ENCODE peak calls at places on chromosomes 6 and 20, in ten cellular contexts. D, J, C, W, T, B, G, Z, R and V are unnamed samples. For H3K36me3, the result is how much of the 10 kb centered on the place peaks cover.

GRCh38 chr20:33653218-33653899 is 8.8 kb upstream of the C20orf144 start:
- DNase-seq in C (no peak), G (no peak), R (peak), J (no peak), W (peak), Z (peak), D (peak), B (peak), T (peak), V (peak)

GRCh38 chr6:158073776-158074175 is 92.1 kb downstream of the SYNJ2 start:
- DNase-seq in T (peak), B (no peak), W (no peak), R (no peak), G (no peak), J (no peak), C (no peak), D (no peak), Z (peak), V (no peak)

GRCh38 chr20:37734228-37734980 is 40.6 kb downstream of the CTNNBL1 start:
- DNase-seq in J (no peak), T (no peak), W (no peak), Z (peak), D (no peak), B (no peak), C (peak), R (peak), G (no peak), V (no peak)

GRCh38 chr6:46772754-46773153 is 20.4 kb upstream of the MEP1A start:
- DNase-seq in J (no peak), B (no peak), Z (no peak), D (no peak), W (no peak), G (no peak), C (no peak), R (no peak), T (no peak), V (no peak)

GRCh38 chr6:94300424-94301144 is 881.2 kb upstream of the EPHA7 start:
- DNase-seq in R (no peak), B (no peak), T (no peak), G (no peak), D (no peak), W (no peak), Z (no peak), C (no peak), J (no peak), V (no peak)

GRCh38 chr6:135419162-135419561 is 78.4 kb downstream of the AHI1 start:
- DNase-seq in Z (peak), C (peak), T (no peak), J (no peak), G (peak), B (peak), W (no peak), D (no peak), R (peak), V (no peak)

GRCh38 chr20:18496042-18496441 is 983 bp downstream of the RBBP9 start:
- DNase-seq in D (peak), J (no peak), C (peak), G (no peak), Z (no peak), W (peak), B (peak), T (no peak), R (peak), V (peak)

GRCh38 chr20:50992733-50993457 is 30.0 kb downstream of the KCNG1 start:
- DNase-seq in C (peak), G (peak), R (peak), D (peak), B (peak), T (peak), Z (peak), W (peak), J (peak), V (peak)

GRCh38 chr20:21235713-21236445 is 67.3 kb upstream of the XRN2 start:
- DNase-seq in T (peak), B (peak), R (peak), D (peak), Z (peak), C (peak), W (peak), J (no peak), G (peak), V (peak)

GRCh38 chr6:119347466-119348307 is 1.9 kb downstream of the MAN1A1 start:
- DNase-seq in C (no peak), Z (no peak), T (peak), J (no peak), D (peak), G (no peak), R (peak), B (no peak), W (no peak), V (peak)
- TF ChIP-seq EZH2 in C (no peak), Z (no peak), T (no peak), J (no peak), D (no peak), G (no peak), R (no peak), B (no peak), W (peak), V (no peak)

GRCh38 chr6:109373762-109374161 is 8.5 kb downstream of the CD164 start:
- DNase-seq in Z (no peak), G (no peak), T (no peak), J (no peak), C (no peak), W (no peak), D (no peak), R (peak), B (no peak), V (no peak)

GRCh38 chr6:109373333-109373732 is 8.9 kb downstream of the CD164 start:
- DNase-seq in C (no peak), G (no peak), T (no peak), W (no peak), R (no peak), B (no peak), Z (no peak), J (no peak), D (no peak), V (no peak)

GRCh38 chr6:109370792-109371191 is 11.5 kb downstream of the CD164 start:
- DNase-seq in W (no peak), D (no peak), R (no peak), C (no peak), B (no peak), T (no peak), G (no peak), Z (no peak), J (no peak), V (no peak)

GRCh38 chr6:109372070-109372585 is 10.1 kb downstream of the CD164 start:
- DNase-seq in C (peak), G (no peak), D (no peak), J (no peak), B (no peak), Z (no peak), T (no peak), W (no peak), R (no peak), V (no peak)

DNA sequence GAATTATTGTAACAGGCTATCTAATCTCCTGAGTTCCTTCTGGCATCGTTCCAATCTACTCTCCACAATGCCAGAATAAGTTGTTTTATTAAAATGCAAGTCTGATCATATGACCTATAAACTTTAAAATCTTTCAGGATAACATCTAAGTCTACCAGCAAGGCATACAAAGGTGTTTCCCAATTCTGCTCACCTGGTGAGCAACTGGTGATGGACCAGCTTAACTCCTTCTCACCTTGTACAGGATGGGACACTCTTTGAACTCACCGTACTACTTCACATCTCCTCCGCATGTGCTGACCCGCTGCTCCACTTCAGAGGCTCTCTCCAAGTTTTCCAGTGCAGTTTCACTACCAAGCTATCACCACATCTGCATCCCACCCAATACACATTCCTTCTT is 7.8 kb downstream of the CD164 start:
- DNase-seq in W (no peak), R (no peak), Z (no peak), D (no peak), T (no peak), J (no peak), G (no peak), B (no peak), C (no peak), V (no peak)
- H3K36me3 ChIP-seq in W (half or more), R (half or more), Z (under half), D (under half), T (half or more), J (under half), G (half or more), B (under half), C (half or more), V (under half)

GRCh38 chr20:25035924-25036323 is 22.0 kb downstream of the ACSS1 start:
- DNase-seq in T (no peak), G (no peak), C (no peak), Z (no peak), D (no peak), W (no peak), R (no peak), B (no peak), J (no peak), V (no peak)
- H3K4me3 ChIP-seq in T (no peak), G (no peak), C (no peak), Z (no peak), D (no peak), W (no peak), R (no peak), B (no peak), J (no peak), V (no peak)

DNA sequence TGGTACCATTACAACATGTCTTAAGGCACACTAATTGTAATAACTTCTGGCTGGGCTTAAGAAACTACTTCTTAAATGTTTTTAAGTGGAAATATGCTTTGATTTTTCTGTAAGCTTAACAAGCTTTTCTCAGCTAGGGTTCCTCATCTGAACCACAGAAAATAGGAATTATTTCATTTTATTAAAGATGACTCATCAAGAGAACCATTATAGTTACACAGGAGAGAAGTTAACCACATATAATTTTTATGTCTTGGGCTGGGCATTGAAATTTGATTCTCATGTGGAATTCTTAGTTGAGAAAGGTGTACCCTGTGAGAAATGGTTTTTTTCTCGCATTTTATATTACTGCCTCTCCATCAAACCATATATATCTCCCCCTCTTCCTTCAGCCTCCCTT is 75.1 kb downstream of the QKI start:
- DNase-seq in Z (peak), T (no peak), R (peak), D (no peak), G (no peak), W (peak), C (peak), B (no peak), J (no peak), V (no peak)
- TF ChIP-seq EZH2 in Z (no peak), T (no peak), R (no peak), D (no peak), G (no peak), W (no peak), C (no peak), B (no peak), J (no peak), V (no peak)

GRCh38 chr20:56373942-56374341 is 15.2 kb downstream of the FAM210B start:
- DNase-seq in J (peak), R (peak), T (no peak), G (peak), Z (peak), C (peak), D (no peak), W (peak), B (peak), V (peak)
- H3K36me3 ChIP-seq in J (under half), R (under half), T (half or more), G (half or more), Z (under half), C (under half), D (under half), W (under half), B (under half), V (under half)

GRCh38 chr6:147506704-147507114 is 1.8 kb upstream of the SAMD5 start:
- DNase-seq in W (peak), R (peak), C (peak), T (peak), D (peak), G (no peak), Z (peak), J (no peak), B (peak), V (peak)
- H3K4me3 ChIP-seq in W (no peak), R (peak), C (peak), T (no peak), D (peak), G (peak), Z (peak), J (peak), B (peak), V (peak)

GRCh38 chr20:61810709-61811565 is 254.7 kb downstream of the TAF4 start:
- DNase-seq in B (no peak), T (no peak), R (no peak), D (no peak), W (no peak), J (no peak), Z (no peak), C (no peak), G (no peak), V (no peak)
- TF ChIP-seq EZH2 in B (no peak), T (no peak), R (no peak), D (no peak), W (no peak), J (no peak), Z (no peak), C (no peak), G (no peak), V (no peak)

DNA sequence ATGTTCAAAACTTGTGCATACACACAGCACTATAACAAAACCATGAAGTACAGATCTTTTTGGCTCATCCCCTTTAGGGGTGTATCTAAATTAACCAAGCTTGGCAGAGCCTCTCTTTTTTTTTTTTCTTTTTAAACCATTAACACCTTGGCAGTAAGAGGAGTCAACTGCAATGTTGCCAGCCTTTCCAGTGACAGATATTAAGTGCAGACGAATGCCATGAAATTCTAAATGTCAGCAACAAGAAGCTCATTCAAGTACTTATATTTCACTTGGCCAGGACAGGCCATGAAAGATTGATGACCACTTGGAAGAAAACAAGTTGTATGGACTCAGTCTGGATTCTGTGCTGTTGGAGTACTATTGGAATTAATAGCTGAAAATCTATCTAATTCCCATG is 49.8 kb downstream of the SLC17A5 start:
- DNase-seq in W (no peak), R (no peak), D (no peak), T (no peak), J (no peak), G (no peak), C (no peak), Z (no peak), B (no peak), V (no peak)
- H3K36me3 ChIP-seq in W (under half), R (under half), D (under half), T (under half), J (under half), G (under half), C (under half), Z (under half), B (under half), V (under half)

DNA sequence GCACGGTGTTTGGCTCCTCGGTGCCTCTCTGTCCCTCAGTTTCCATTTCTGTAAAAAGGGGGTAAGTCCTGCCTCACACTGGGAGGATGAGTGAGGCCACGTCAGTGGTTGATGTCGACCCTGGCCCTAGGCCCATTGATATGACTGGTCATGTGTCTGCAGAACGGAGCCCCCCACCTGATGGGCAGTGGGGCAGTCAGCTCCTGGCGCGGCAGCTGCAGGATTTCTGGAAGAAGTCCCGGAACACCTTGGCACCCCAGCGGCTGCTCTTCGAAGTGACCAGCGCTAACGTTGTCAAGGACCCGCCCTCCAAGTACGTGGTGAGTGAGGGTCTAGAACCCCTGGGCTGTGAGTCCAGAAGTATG is 1.2 kb downstream of the SNX21 start:
- DNase-seq in T (no peak), Z (no peak), G (no peak), W (no peak), C (no peak), R (peak), J (no peak), B (no peak), D (no peak), V (no peak)
- H3K4me3 ChIP-seq in T (no peak), Z (peak), G (no peak), W (no peak), C (peak), R (peak), J (peak), B (no peak), D (peak), V (peak)

DNA sequence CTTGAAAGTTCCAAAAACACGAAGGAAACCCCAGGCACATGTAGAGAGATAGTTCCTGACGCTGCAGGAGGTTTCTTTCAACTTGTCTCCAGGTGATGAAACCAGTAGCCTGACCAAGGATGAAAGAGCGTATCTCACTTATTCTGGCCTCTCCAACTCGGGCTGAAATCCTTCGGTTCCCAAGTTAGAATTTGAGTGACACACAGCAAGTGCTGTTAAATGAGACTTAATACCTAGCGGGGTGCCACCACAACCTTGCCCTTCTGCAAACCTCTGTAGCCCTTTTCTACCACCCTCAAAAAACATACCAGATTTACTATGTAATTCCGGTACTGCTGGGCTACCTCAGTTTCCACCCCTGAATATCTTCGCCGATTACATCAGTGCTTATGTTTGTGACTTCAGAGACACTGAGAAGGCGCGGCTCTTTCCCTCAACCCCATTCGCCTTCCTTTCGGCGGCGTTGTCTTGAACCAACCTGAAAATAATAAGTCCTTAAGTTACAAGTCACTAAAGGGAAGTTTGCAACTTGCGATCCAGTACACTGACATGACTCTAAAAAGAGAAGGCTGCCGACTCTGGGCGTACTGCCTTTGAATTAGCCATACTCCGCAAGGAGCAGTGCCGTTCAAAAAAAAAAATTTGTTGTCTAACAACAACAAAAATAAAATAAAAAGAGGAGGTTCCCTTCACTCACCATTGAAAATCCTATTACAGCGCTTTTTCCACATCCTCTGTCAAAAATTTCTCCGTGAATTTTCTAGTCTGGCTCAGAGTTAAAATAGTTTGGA is 194.9 kb upstream of the ZNF184 start:
- DNase-seq in B (no peak), D (peak), R (peak), W (no peak), T (no peak), J (no peak), Z (peak), G (no peak), C (no peak), V (no peak)
- TF ChIP-seq EZH2 in B (no peak), D (no peak), R (no peak), W (no peak), T (no peak), J (no peak), Z (no peak), G (no peak), C (no peak), V (peak)